ENCODE peak calls at places on chromosomes 13 and 19, in six cellular contexts. M is pancreas; X is tibial nerve; Z is ovary; N is thoracic aorta; E is CD4-positive, alpha-beta memory T cell. T is an unnamed sample.

GRCh38 chr19:19406878-19407639 is 1.6 kb downstream of the GATAD2A start:
- DNase-seq in N (no peak), E (peak; percentile 56), M (no peak), X (no peak), Z (no peak), T (peak; percentile 70)

GRCh38 chr19:48933382-48933932 is at the start of gene DHDH:
- DNase-seq in Z (peak; percentile 72), M (peak; percentile 88), X (no peak), E (peak; percentile 88), N (no peak), T (peak; percentile 91)

GRCh38 chr13:93320942-93321341 is 94.3 kb downstream of the GPC6 start:
- DNase-seq in Z (no peak), E (no peak), N (no peak), M (no peak), X (no peak), T (no peak)

GRCh38 chr13:43116242-43116641 is 92.9 kb downstream of the DNAJC15 start:
- DNase-seq in N (no peak), M (no peak), Z (no peak), E (no peak), X (no peak), T (no peak)

GRCh38 chr13:35764359-35765015 is 288.0 kb upstream of the MAB21L1 start:
- DNase-seq in Z (no peak), E (no peak), X (no peak), M (no peak), N (no peak), T (no peak)

GRCh38 chr19:53892981-53893325 is 11.0 kb downstream of the PRKCG start:
- DNase-seq in N (no peak), E (no peak), Z (no peak), M (no peak), X (no peak), T (no peak)

GRCh38 chr19:39139305-39140194 is 14.0 kb downstream of the PAK4 start:
- DNase-seq in M (no peak), E (no peak), N (no peak), Z (no peak), X (no peak), T (no peak)

GRCh38 chr19:3178377-3178972 is at the start of gene S1PR4:
- DNase-seq in N (no peak), Z (no peak), M (peak; percentile 73), X (no peak), E (peak; percentile 80), T (no peak)

GRCh38 chr19:6710273-6711077 is 10.0 kb downstream of the C3 start:
- DNase-seq in N (no peak), M (no peak), E (no peak), Z (no peak), X (no peak), T (peak; percentile 46)

GRCh38 chr19:46232029-46232428 is 2.5 kb downstream of the IGFL1 start:
- DNase-seq in M (no peak), Z (no peak), E (no peak), N (no peak), X (no peak), T (no peak)

GRCh38 chr13:26050568-26051230 is 1.1 kb downstream of the SHISA2 start:
- DNase-seq in E (peak; percentile 20), N (no peak), X (no peak), M (peak; percentile 68), Z (no peak), T (no peak)

GRCh38 chr19:27744926-27745844 is 1467.8 kb downstream of the UQCRFS1 start:
- DNase-seq in Z (no peak), N (no peak), E (no peak), M (no peak), X (no peak), T (no peak)

GRCh38 chr13:31053896-31054295 is 107.8 kb downstream of the HSPH1 start:
- DNase-seq in M (no peak), E (no peak), N (no peak), X (no peak), Z (no peak), T (no peak)

GRCh38 chr19:55647732-55648656 is at the start of gene CCDC106:
- DNase-seq in X (peak; percentile 63), E (peak; percentile 47), M (peak; percentile 88), Z (peak; percentile 81), N (no peak), T (peak; percentile 79)

GRCh38 chr19:53981408-53981998 is 9.9 kb upstream of the CACNG6 start:
- DNase-seq in M (no peak), E (no peak), N (no peak), Z (no peak), X (no peak), T (no peak)

GRCh38 chr19:12513531-12514061 is 29.0 kb upstream of the ZNF709 start:
- DNase-seq in M (peak; percentile 90), N (no peak), Z (no peak), X (no peak), E (no peak), T (no peak)

GRCh38 chr13:23949200-23949599 is 51.9 kb upstream of the C1QTNF9B start:
- DNase-seq in E (no peak), M (no peak), N (no peak), Z (no peak), X (no peak), T (no peak)

GRCh38 chr19:3270908-3271307 is 46.4 kb downstream of the CELF5 start:
- DNase-seq in Z (no peak), M (no peak), E (peak; percentile 45), X (no peak), N (no peak), T (no peak)

GRCh38 chr19:53908106-53908932 is 759 bp upstream of the CACNG7 start:
- DNase-seq in N (no peak), X (no peak), M (no peak), Z (no peak), E (peak; percentile 21), T (peak; percentile 25)

GRCh38 chr19:51294211-51294976 is 17.1 kb upstream of the IGLON5 start:
- DNase-seq in E (no peak), N (no peak), M (no peak), X (no peak), Z (no peak), T (no peak)

GRCh38 chr13:46561691-46562090 is 8.7 kb downstream of the LRCH1 start:
- DNase-seq in Z (no peak), N (no peak), X (no peak), M (no peak), E (no peak), T (no peak)

GRCh38 chr19:49335071-49335783 is at the start of gene CD37:
- DNase-seq in E (peak; percentile 66), Z (no peak), X (no peak), N (no peak), M (no peak), T (peak; percentile 48)

GRCh38 chr13:111589321-111589720 is 268.9 kb downstream of the TEX29 start:
- DNase-seq in M (no peak), N (no peak), X (no peak), Z (no peak), E (no peak), T (no peak)

GRCh38 chr13:44874886-44875630 is 114.2 kb downstream of the NUFIP1 start:
- DNase-seq in E (no peak), X (no peak), N (no peak), Z (no peak), M (no peak), T (no peak)

GRCh38 chr13:20716951-20717350 is 13.5 kb downstream of the IL17D start:
- DNase-seq in X (no peak), Z (no peak), E (no peak), N (no peak), M (no peak), T (no peak)
- H3K4me1 ChIP-seq in X (no peaks in the 10 kb centered on the region), Z (peaks cover 14% of the 10 kb centered on the region), E (peaks cover 6% of the 10 kb centered on the region), N (peaks cover 41% of the 10 kb centered on the region), M (no peaks in the 10 kb centered on the region), T (peaks cover 11% of the 10 kb centered on the region)

GRCh38 chr19:16889883-16890460 is 1.2 kb downstream of the F2RL3 start:
- DNase-seq in X (no peak), M (no peak), E (no peak), Z (no peak), N (no peak), T (no peak)
- H3K4me3 ChIP-seq in X (no peak overlapping the region), M (no peak overlapping the region), E (no peak overlapping the region), Z (no peak overlapping the region), N (no peak overlapping the region), T (no peak overlapping the region)

DNA sequence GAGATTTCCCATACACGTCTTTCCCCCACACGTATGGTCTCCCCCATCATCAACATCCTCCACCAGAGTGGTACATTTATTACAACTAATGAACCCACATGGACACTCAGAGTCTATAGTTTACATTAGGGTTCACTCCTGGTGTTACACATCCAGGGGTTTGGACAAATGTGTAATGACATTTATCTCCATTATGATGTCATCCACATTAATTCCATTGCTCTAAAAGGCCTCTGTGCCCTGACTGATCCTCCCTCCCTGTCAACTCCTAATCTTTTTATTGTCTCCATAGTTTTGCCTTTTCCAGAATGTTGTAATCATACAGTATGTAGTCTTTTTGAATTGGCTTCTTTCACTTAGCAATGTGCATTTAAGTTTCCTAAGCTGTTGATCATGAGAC is 8.2 kb downstream of the ZNF383 start:
- DNase-seq in E (no peak), N (no peak), Z (no peak), X (no peak), M (no peak), T (no peak)
- H3K36me3 ChIP-seq in E (peaks cover 34% of the 10 kb centered on the region), N (peaks cover 39% of the 10 kb centered on the region), Z (peaks cover 4% of the 10 kb centered on the region), X (peaks cover 97% of the 10 kb centered on the region), M (no peaks in the 10 kb centered on the region), T (peaks cover 16% of the 10 kb centered on the region)

GRCh38 chr19:11192957-11193939 is 4.1 kb downstream of the KANK2 start:
- DNase-seq in Z (no peak), N (no peak), E (no peak), M (peak; percentile 73), X (no peak), T (no peak)
- H3K4me1 ChIP-seq in Z (peaks cover 25% of the 10 kb centered on the region), N (peaks cover 78% of the 10 kb centered on the region), E (peaks cover 16% of the 10 kb centered on the region), M (peaks cover 10% of the 10 kb centered on the region), X (no peaks in the 10 kb centered on the region), T (peaks cover 9% of the 10 kb centered on the region)